ENCODE peak calls at places on chromosomes 6 and 20, in seven cellular contexts. One of them, this sample, is unnamed.

GRCh38 chr6:133648576-133648975 is 240.3 kb upstream of the TCF21 start:
- DNase-seq in mesendoderm: no peak
- DNase-seq in left kidney: no peak
- DNase-seq in astrocyte of the spinal cord: no peak
- DNase-seq in stimulated activated CD4-positive, alpha-beta T cell treated with anti-CD3 and anti-CD28 coated beads, Interleukin-2, amount 100 ng/mL, for 48 hours: no peak
- DNase-seq in skeletal muscle cell: no peak
- DNase-seq in ELF-1: no peak
- DNase-seq in this sample: no peak

GRCh38 chr6:21664263-21665081 is 70.9 kb downstream of the SOX4 start:
- DNase-seq in stimulated activated CD4-positive, alpha-beta T cell treated with anti-CD3 and anti-CD28 coated beads, Interleukin-2, amount 100 ng/mL, for 48 hours: no peak
- DNase-seq in ELF-1: peak
- DNase-seq in skeletal muscle cell: no peak
- DNase-seq in left kidney: peak
- DNase-seq in mesendoderm: peak
- DNase-seq in astrocyte of the spinal cord: peak
- DNase-seq in this sample: peak

GRCh38 chr6:75347797-75348610 is 63.4 kb upstream of the TMEM30A start:
- DNase-seq in ELF-1: no peak
- DNase-seq in mesendoderm: no peak
- DNase-seq in astrocyte of the spinal cord: no peak
- DNase-seq in skeletal muscle cell: no peak
- DNase-seq in stimulated activated CD4-positive, alpha-beta T cell treated with anti-CD3 and anti-CD28 coated beads, Interleukin-2, amount 100 ng/mL, for 48 hours: no peak
- DNase-seq in left kidney: no peak
- DNase-seq in this sample: no peak

GRCh38 chr6:49072885-49073620 is 390.0 kb downstream of the MMUT start:
- DNase-seq in astrocyte of the spinal cord: no peak
- DNase-seq in mesendoderm: no peak
- DNase-seq in ELF-1: no peak
- DNase-seq in skeletal muscle cell: no peak
- DNase-seq in left kidney: no peak
- DNase-seq in stimulated activated CD4-positive, alpha-beta T cell treated with anti-CD3 and anti-CD28 coated beads, Interleukin-2, amount 100 ng/mL, for 48 hours: no peak
- DNase-seq in this sample: no peak

GRCh38 chr20:63055575-63056235 is 48.9 kb upstream of the BHLHE23 start:
- DNase-seq in left kidney: no peak
- DNase-seq in skeletal muscle cell: no peak
- DNase-seq in mesendoderm: no peak
- DNase-seq in stimulated activated CD4-positive, alpha-beta T cell treated with anti-CD3 and anti-CD28 coated beads, Interleukin-2, amount 100 ng/mL, for 48 hours: no peak
- DNase-seq in ELF-1: no peak
- DNase-seq in astrocyte of the spinal cord: no peak
- DNase-seq in this sample: no peak

GRCh38 chr6:166488081-166488685 is 98.3 kb downstream of the RAMACL start:
- DNase-seq in skeletal muscle cell: peak
- DNase-seq in left kidney: peak
- DNase-seq in astrocyte of the spinal cord: peak
- DNase-seq in mesendoderm: no peak
- DNase-seq in stimulated activated CD4-positive, alpha-beta T cell treated with anti-CD3 and anti-CD28 coated beads, Interleukin-2, amount 100 ng/mL, for 48 hours: peak
- DNase-seq in ELF-1: peak
- DNase-seq in this sample: no peak

GRCh38 chr6:14476793-14477531 is 359.4 kb downstream of the CD83 start:
- DNase-seq in skeletal muscle cell: peak
- DNase-seq in left kidney: peak
- DNase-seq in astrocyte of the spinal cord: peak
- DNase-seq in ELF-1: no peak
- DNase-seq in mesendoderm: no peak
- DNase-seq in stimulated activated CD4-positive, alpha-beta T cell treated with anti-CD3 and anti-CD28 coated beads, Interleukin-2, amount 100 ng/mL, for 48 hours: no peak
- DNase-seq in this sample: no peak

GRCh38 chr6:170444056-170444505 is 109.0 kb downstream of the PSMB1 start:
- DNase-seq in ELF-1: no peak
- DNase-seq in skeletal muscle cell: no peak
- DNase-seq in astrocyte of the spinal cord: no peak
- DNase-seq in mesendoderm: no peak
- DNase-seq in left kidney: no peak
- DNase-seq in stimulated activated CD4-positive, alpha-beta T cell treated with anti-CD3 and anti-CD28 coated beads, Interleukin-2, amount 100 ng/mL, for 48 hours: no peak
- DNase-seq in this sample: no peak

GRCh38 chr6:138007014-138007472 is 100.2 kb downstream of the PERP start:
- DNase-seq in left kidney: peak
- DNase-seq in ELF-1: peak
- DNase-seq in astrocyte of the spinal cord: peak
- DNase-seq in skeletal muscle cell: no peak
- DNase-seq in stimulated activated CD4-positive, alpha-beta T cell treated with anti-CD3 and anti-CD28 coated beads, Interleukin-2, amount 100 ng/mL, for 48 hours: peak
- DNase-seq in mesendoderm: peak
- DNase-seq in this sample: peak

GRCh38 chr6:41162687-41163418 is at the start of gene TREM2:
- DNase-seq in astrocyte of the spinal cord: no peak
- DNase-seq in ELF-1: no peak
- DNase-seq in stimulated activated CD4-positive, alpha-beta T cell treated with anti-CD3 and anti-CD28 coated beads, Interleukin-2, amount 100 ng/mL, for 48 hours: no peak
- DNase-seq in mesendoderm: no peak
- DNase-seq in skeletal muscle cell: no peak
- DNase-seq in left kidney: no peak
- DNase-seq in this sample: no peak

GRCh38 chr6:72940265-72940664 is 285.0 kb downstream of the KHDC1L start:
- DNase-seq in astrocyte of the spinal cord: no peak
- DNase-seq in left kidney: no peak
- DNase-seq in mesendoderm: no peak
- DNase-seq in skeletal muscle cell: no peak
- DNase-seq in ELF-1: no peak
- DNase-seq in stimulated activated CD4-positive, alpha-beta T cell treated with anti-CD3 and anti-CD28 coated beads, Interleukin-2, amount 100 ng/mL, for 48 hours: no peak
- DNase-seq in this sample: no peak

This sample was measured in GM23338.